ENCODE peak calls at places on chromosomes 16 and 17, in nine cellular contexts. U is gastrocnemius medialis, B is ovary, D is choroid plexus epithelial cell, A is omental fat pad, X is heart right ventricle, Y is BE2C, C is HCT116, G is progenitor cell of endocrine pancreas. K is an unnamed sample.

GRCh38 chr16:67651039-67651438 is 6.1 kb downstream of the CARMIL2 start:
- DNase-seq in U (no peak), B (no peak), D (no peak), A (no peak), X (no peak), Y (no peak), C (no peak), G (no peak), K (no peak)

GRCh38 chr17:16363749-16364536 is 10.7 kb upstream of the CENPV start:
- DNase-seq in U (peak; percentile 48), B (peak; percentile 74), D (peak; percentile 81), A (peak; percentile 84), X (peak; percentile 68), Y (peak; percentile 62), C (peak; percentile 72), G (peak; percentile 63), K (peak; percentile 87)

GRCh38 chr16:57901480-57902069 is 69.4 kb downstream of the CNGB1 start:
- DNase-seq in U (no peak), B (no peak), D (no peak), A (no peak), X (no peak), Y (no peak), C (no peak), G (no peak), K (no peak)

GRCh38 chr17:64115871-64116534 is 13.9 kb downstream of the ERN1 start:
- DNase-seq in U (no peak), B (no peak), D (peak; percentile 89), A (no peak), X (no peak), Y (no peak), C (no peak), G (no peak), K (no peak)

GRCh38 chr17:64081802-64082799 is 47.8 kb downstream of the ERN1 start:
- DNase-seq in U (no peak), B (no peak), D (peak; percentile 86), A (no peak), X (no peak), Y (peak; percentile 64), C (peak; percentile 82), G (no peak), K (peak; percentile 78)

GRCh38 chr16:50644730-50645129 is 36.4 kb downstream of the SNX20 start:
- DNase-seq in U (no peak), B (peak; percentile 51), D (peak; percentile 21), A (no peak), X (peak; percentile 13), Y (no peak), C (peak; percentile 19), G (no peak), K (no peak)

GRCh38 chr17:42458497-42459255 is at the start of gene ATP6V0A1:
- DNase-seq in U (peak; percentile 94), B (peak; percentile 98), D (peak; percentile 89), A (peak; percentile 90), X (peak; percentile 95), Y (peak; percentile 99), C (peak; percentile 75), G (peak; percentile 89), K (peak; percentile 91)

GRCh38 chr16:70725024-70725911 is 39.4 kb upstream of the MTSS2 start:
- DNase-seq in U (peak; percentile 28), B (peak; percentile 60), D (peak; percentile 24), A (no peak), X (peak; percentile 50), Y (no peak), C (no peak), G (no peak), K (no peak)

GRCh38 chr17:28810437-28810836 is 32.2 kb downstream of the FAM222B start:
- DNase-seq in U (no peak), B (no peak), D (no peak), A (no peak), X (no peak), Y (no peak), C (no peak), G (no peak), K (no peak)

GRCh38 chr16:58197314-58198012 is 443 bp downstream of the CSNK2A2 start:
- DNase-seq in U (no peak), B (peak; percentile 38), D (no peak), A (no peak), X (no peak), Y (peak; percentile 16), C (no peak), G (no peak), K (peak; percentile 23)

GRCh38 chr17:9002236-9002609 is 19.1 kb upstream of the NTN1 start:
- DNase-seq in U (no peak), B (no peak), D (no peak), A (no peak), X (no peak), Y (no peak), C (no peak), G (no peak), K (no peak)

GRCh38 chr16:81711609-81712329 is 67.3 kb upstream of the PLCG2 start:
- DNase-seq in U (no peak), B (peak; percentile 81), D (peak; percentile 99), A (no peak), X (no peak), Y (no peak), C (peak; percentile 86), G (no peak), K (no peak)

DNA sequence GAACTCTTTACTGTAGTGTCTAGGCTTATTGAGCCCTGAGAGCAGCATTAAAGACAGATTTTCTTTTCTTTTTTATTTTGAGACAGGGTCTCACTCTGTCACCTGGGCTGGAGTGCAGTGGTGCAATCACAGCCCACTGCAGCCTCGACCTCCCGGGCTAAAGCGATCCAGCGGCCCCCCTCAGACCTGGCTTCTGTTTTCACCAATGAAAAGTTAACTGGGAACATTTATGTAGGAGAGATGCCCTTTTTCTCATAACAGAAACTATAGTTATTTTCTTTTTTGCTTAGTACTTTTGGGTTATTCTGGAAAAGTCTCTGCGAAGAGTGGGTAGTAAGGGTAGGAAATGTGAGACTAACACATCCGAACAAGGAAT is 1.5 kb downstream of the MAP1LC3B start:
- DNase-seq in U (no peak), B (no peak), D (no peak), A (no peak), X (no peak), Y (no peak), C (no peak), G (no peak), K (no peak)
- TF ChIP-seq CTCF in U (no peak), B (no peak), D (no peak), A (no peak), X (no peak), Y (no peak), C (no peak), G (no peak), K (no peak)

DNA sequence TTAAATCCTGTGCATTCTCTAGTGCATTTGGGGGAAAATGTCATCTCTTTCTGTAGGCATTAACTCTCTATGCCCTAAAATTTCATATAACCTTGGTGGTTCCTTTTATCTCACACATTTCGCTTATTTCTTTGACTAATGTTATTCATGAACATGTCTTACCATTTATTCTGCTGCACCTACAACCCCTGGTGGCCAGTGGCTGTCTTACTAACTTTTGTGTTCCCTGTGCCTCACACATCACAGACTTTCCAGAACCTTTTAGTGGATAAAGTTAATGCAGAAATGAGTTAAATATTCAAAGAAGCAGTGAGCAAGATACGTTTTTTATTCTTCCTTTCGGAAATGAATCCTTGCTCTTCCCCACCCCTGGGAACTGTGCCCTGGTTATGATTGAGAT is 111.9 kb downstream of the CDH13 start:
- DNase-seq in U (no peak), B (no peak), D (peak; percentile 64), A (no peak), X (no peak), Y (no peak), C (no peak), G (no peak), K (no peak)
- TF ChIP-seq CTCF in U (no peak), B (no peak), D (peak; percentile 69), A (no peak), X (peak; percentile 58), Y (no peak), C (peak; percentile 37), G (peak; percentile 29), K (peak; percentile 22)

GRCh38 chr17:66135219-66135618 is 56.7 kb downstream of the CEP112 start:
- DNase-seq in U (no peak), B (no peak), D (no peak), A (no peak), X (no peak), Y (no peak), C (no peak), G (no peak), K (no peak)
- TF ChIP-seq CTCF in U (no peak), B (no peak), D (no peak), A (no peak), X (no peak), Y (no peak), C (no peak), G (no peak), K (no peak)

GRCh38 chr17:75641343-75641742 is 8.1 kb downstream of the SMIM5 start:
- DNase-seq in U (no peak), B (no peak), D (no peak), A (no peak), X (peak; percentile 60), Y (no peak), C (no peak), G (no peak), K (no peak)

GRCh38 chr17:75640556-75641119 is 7.4 kb downstream of the SMIM5 start:
- DNase-seq in U (no peak), B (no peak), D (no peak), A (no peak), X (no peak), Y (no peak), C (no peak), G (no peak), K (no peak)

GRCh38 chr17:75638893-75639292 is 5.7 kb downstream of the SMIM5 start:
- DNase-seq in U (no peak), B (peak; percentile 36), D (no peak), A (no peak), X (peak; percentile 36), Y (peak; percentile 20), C (no peak), G (no peak), K (no peak)

GRCh38 chr17:75639327-75639726 is 6.1 kb downstream of the SMIM5 start:
- DNase-seq in U (no peak), B (no peak), D (no peak), A (no peak), X (no peak), Y (no peak), C (no peak), G (no peak), K (no peak)

GRCh38 chr17:75639771-75640555 is 6.7 kb downstream of the SMIM5 start:
- DNase-seq in U (no peak), B (no peak), D (no peak), A (no peak), X (no peak), Y (no peak), C (no peak), G (no peak), K (no peak)
- TF ChIP-seq CTCF in U (no peak), B (no peak), D (no peak), A (no peak), X (no peak), Y (no peak), C (peak; percentile 36), G (peak; percentile 41), K (no peak)

GRCh38 chr16:85491798-85492616 is 121.1 kb upstream of the GSE1 start:
- DNase-seq in U (peak; percentile 57), B (peak; percentile 86), D (no peak), A (no peak), X (peak; percentile 83), Y (no peak), C (peak; percentile 41), G (no peak), K (no peak)
- TF ChIP-seq CTCF in U (no peak), B (no peak), D (no peak), A (no peak), X (no peak), Y (no peak), C (no peak), G (no peak), K (no peak)

K was measured in OCI-LY7.